ENCODE peak calls at places on chromosome 2, in six cellular contexts. U is lung; N is CD4-positive, alpha-beta memory T cell; W is A549; S is right cardiac atrium; F is fibroblast of lung. P is an unnamed sample.

GRCh38 chr2:44549099-44549471 is 187.3 kb downstream of the CAMKMT start:
- DNase-seq in W (peak; percentile 38), F (peak; percentile 85), N (no peak), S (no peak), U (no peak), P (no peak)

GRCh38 chr2:85355521-85355920 is 952 bp downstream of the ELMOD3 start:
- DNase-seq in W (no peak), U (no peak), N (no peak), S (no peak), F (no peak), P (no peak)

GRCh38 chr2:186036862-186037449 is 298.4 kb downstream of the FSIP2 start:
- DNase-seq in F (peak; percentile 4), U (no peak), S (no peak), W (no peak), N (no peak), P (no peak)

GRCh38 chr2:20313659-20314058 is 37.0 kb downstream of the PUM2 start:
- DNase-seq in W (no peak), N (no peak), F (peak; percentile 21), S (no peak), U (no peak), P (no peak)

GRCh38 chr2:189783451-189783926 is 650 bp downstream of the ORMDL1 start:
- DNase-seq in W (no peak), U (no peak), F (peak; percentile 47), S (no peak), N (no peak), P (no peak)

GRCh38 chr2:167480232-167480985 is 592.1 kb downstream of the XIRP2 start:
- DNase-seq in F (no peak), W (no peak), S (no peak), U (no peak), N (no peak), P (no peak)

GRCh38 chr2:74576151-74576755 is 21.7 kb downstream of the DOK1 start:
- DNase-seq in N (no peak), S (no peak), W (no peak), U (no peak), F (peak; percentile 62), P (no peak)

GRCh38 chr2:27705851-27706622 is 42.3 kb downstream of the SLC4A1AP start:
- DNase-seq in U (peak; percentile 68), W (peak; percentile 86), F (peak; percentile 100), S (peak; percentile 85), N (no peak), P (peak; percentile 86)

GRCh38 chr2:155145758-155146229 is 447.3 kb downstream of the KCNJ3 start:
- DNase-seq in S (no peak), U (no peak), N (no peak), F (no peak), W (no peak), P (no peak)

GRCh38 chr2:212726403-212726802 is 187.8 kb upstream of the ERBB4 start:
- DNase-seq in U (no peak), N (no peak), W (no peak), S (no peak), F (no peak), P (no peak)

GRCh38 chr2:182324665-182325064 is 102.2 kb downstream of the PDE1A start:
- DNase-seq in S (no peak), F (peak; percentile 68), U (no peak), N (no peak), W (no peak), P (no peak)

GRCh38 chr2:161124186-161124585 is 36.0 kb upstream of the TANK start:
- DNase-seq in F (no peak), S (no peak), N (no peak), W (no peak), U (no peak), P (no peak)

GRCh38 chr2:233085037-233085838 is 25.1 kb downstream of the INPP5D start:
- DNase-seq in U (no peak), S (no peak), F (no peak), W (no peak), N (no peak), P (no peak)

GRCh38 chr2:137091704-137092103 is 326.4 kb downstream of the THSD7B start:
- DNase-seq in W (no peak), N (no peak), F (no peak), S (no peak), U (no peak), P (no peak)

GRCh38 chr2:234840336-234840735 is 111.5 kb upstream of the SH3BP4 start:
- DNase-seq in F (peak; percentile 98), W (peak; percentile 53), S (no peak), U (no peak), N (no peak), P (no peak)

GRCh38 chr2:43634604-43635306 is 2.3 kb upstream of the PLEKHH2 start:
- DNase-seq in U (no peak), F (peak; percentile 95), W (peak; percentile 35), S (no peak), N (no peak), P (no peak)

GRCh38 chr2:100832885-100833284 is 12.9 kb downstream of the NPAS2 start:
- DNase-seq in F (peak; percentile 40), N (no peak), W (no peak), U (no peak), S (no peak), P (no peak)

GRCh38 chr2:145020694-145021093 is 500.8 kb upstream of the ZEB2 start:
- DNase-seq in S (no peak), F (peak; percentile 33), N (no peak), W (no peak), U (no peak), P (no peak)

GRCh38 chr2:201806442-201806841 is at the start of gene CDK15:
- DNase-seq in N (no peak), S (peak; percentile 51), W (no peak), U (no peak), F (peak; percentile 83), P (peak; percentile 57)

GRCh38 chr2:205017912-205018311 is 472.6 kb downstream of the PARD3B start:
- DNase-seq in S (no peak), N (no peak), F (no peak), U (no peak), W (no peak), P (no peak)

GRCh38 chr2:147792966-147793617 is 51.7 kb upstream of the ACVR2A start:
- DNase-seq in F (peak; percentile 97), S (no peak), U (no peak), W (no peak), N (no peak), P (no peak)

GRCh38 chr2:174342600-174343342 is 8.0 kb downstream of the SP9 start:
- DNase-seq in W (no peak), S (no peak), F (no peak), N (no peak), U (no peak), P (peak; percentile 49)

GRCh38 chr2:71932027-71932779 is 215.5 kb downstream of the CYP26B1 start:
- DNase-seq in S (peak; percentile 58), U (peak; percentile 20), W (no peak), F (no peak), N (no peak), P (no peak)

GRCh38 chr2:105486762-105487141 is 87.9 kb upstream of the FHL2 start:
- DNase-seq in N (no peak), F (no peak), S (no peak), W (no peak), U (no peak), P (no peak)

GRCh38 chr2:216644846-216645635 is 11.8 kb downstream of the IGFBP2 start:
- DNase-seq in N (no peak), F (no peak), W (no peak), U (no peak), S (no peak), P (no peak)

GRCh38 chr2:98478861-98479770 is 34.5 kb downstream of the INPP4A start:
- DNase-seq in W (no peak), U (no peak), N (no peak), S (no peak), F (no peak), P (no peak)
- H3K27ac ChIP-seq in W (peak overlapping the region; percentile 47), U (no peak overlapping the region), N (peak overlapping the region; percentile 61), S (no peak overlapping the region), F (no peak overlapping the region), P (no peak overlapping the region)

GRCh38 chr2:190987938-190988337 is 26.0 kb downstream of the STAT1 start:
- DNase-seq in F (no peak), U (no peak), S (no peak), N (no peak), W (no peak), P (no peak)
- H3K27ac ChIP-seq in F (no peak overlapping the region), U (no peak overlapping the region), S (no peak overlapping the region), N (no peak overlapping the region), W (no peak overlapping the region), P (no peak overlapping the region)

DNA sequence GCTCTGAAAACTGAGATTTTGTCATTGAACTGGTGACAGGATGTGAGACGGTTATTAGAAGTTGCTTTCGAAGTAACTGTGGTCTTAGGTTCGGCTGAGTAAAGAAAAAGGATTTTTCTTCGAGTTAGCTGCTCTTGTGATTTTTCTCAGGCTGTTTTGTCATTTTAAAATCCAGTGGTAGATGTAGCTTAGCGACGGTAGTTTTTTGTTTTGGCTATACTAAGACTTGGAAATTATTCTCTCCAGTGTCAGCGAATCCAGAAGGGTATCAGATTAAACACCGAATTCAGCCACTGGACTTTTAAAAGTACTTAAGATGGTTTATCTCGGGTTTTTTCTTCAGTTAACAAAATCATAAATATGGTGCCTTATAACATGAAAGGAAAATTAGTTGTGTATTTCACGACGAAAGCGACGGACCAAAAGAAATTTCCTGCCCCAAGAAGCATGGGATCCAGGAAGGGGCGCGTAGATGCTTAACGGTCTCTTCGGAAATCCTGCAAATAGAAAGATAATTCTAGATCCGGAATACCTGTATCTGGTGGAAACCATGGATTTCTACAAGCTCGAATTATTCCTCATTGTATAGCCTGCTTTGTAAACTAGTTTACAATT is 1.2 kb downstream of the SFT2D3 start:
- DNase-seq in N (no peak), U (no peak), S (no peak), W (no peak), F (no peak), P (no peak)
- H3K27ac ChIP-seq in N (peak overlapping the region; percentile 90), U (peak overlapping the region; percentile 94), S (peak overlapping the region; percentile 78), W (peak overlapping the region; percentile 99), F (peak overlapping the region; percentile 72), P (peak overlapping the region; percentile 94)

GRCh38 chr2:217792611-217793527 is 209.9 kb downstream of the TNS1 start:
- DNase-seq in S (no peak), W (no peak), F (peak; percentile 28), U (peak; percentile 26), N (no peak), P (no peak)

GRCh38 chr2:217794133-217794986 is 208.4 kb downstream of the TNS1 start:
- DNase-seq in W (no peak), U (peak; percentile 32), S (no peak), F (no peak), N (no peak), P (no peak)

GRCh38 chr2:217795067-217795466 is 207.7 kb downstream of the TNS1 start:
- DNase-seq in W (no peak), U (no peak), N (no peak), F (peak; percentile 22), S (no peak), P (no peak)

GRCh38 chr2:217795706-217796465 is 206.9 kb downstream of the TNS1 start:
- DNase-seq in W (no peak), S (no peak), U (peak; percentile 28), F (peak; percentile 43), N (no peak), P (no peak)

DNA sequence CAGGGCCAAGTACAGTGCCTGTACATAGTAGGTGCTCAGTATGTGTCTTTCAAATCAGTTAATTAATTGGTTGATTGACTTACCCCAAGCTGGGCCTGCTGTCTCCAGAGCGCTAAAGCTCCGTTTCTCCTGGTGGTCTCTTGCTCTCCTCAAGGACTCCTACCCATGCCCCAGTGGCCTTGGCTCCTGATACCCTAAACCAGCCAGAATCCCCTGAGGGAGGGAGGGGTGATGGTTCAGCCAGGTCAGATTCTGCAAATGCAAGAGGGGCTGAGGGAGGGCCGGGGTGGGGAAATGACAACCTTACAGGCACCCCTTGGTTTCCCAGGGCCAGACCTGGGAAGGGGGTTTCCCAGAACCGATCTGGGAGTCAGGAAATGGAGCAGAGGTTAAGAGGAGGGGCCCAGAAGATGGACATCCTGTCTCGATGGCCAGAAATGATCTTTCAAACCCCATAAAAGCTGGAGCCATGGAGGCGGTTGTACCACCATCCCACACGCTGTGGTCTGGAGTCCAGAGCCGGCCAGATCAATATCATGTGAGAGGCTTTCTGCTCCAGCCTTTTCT is 209.1 kb downstream of the TNS1 start:
- DNase-seq in F (no peak), W (no peak), U (peak; percentile 27), N (no peak), S (no peak), P (no peak)
- H3K27ac ChIP-seq in F (no peak overlapping the region), W (no peak overlapping the region), U (no peak overlapping the region), N (no peak overlapping the region), S (no peak overlapping the region), P (no peak overlapping the region)